ENCODE peak calls at places on chromosomes 5 and 9, in nine cellular contexts. V, Y, I, S, C, F, W, M and U are unnamed samples.

GRCh38 chr5:76849767-76850291 is at the start of gene S100Z:
- DNase-seq in V (no peak), Y (no peak), I (no peak), S (no peak), C (peak), F (no peak), W (peak), M (no peak), U (no peak)

GRCh38 chr9:97983524-97984187 is 515 bp downstream of the ANP32B start:
- DNase-seq in V (peak), Y (peak), I (no peak), S (no peak), C (peak), F (no peak), W (no peak), M (peak), U (no peak)

GRCh38 chr5:168125445-168126199 is 165.8 kb upstream of the WWC1 start:
- DNase-seq in V (no peak), Y (no peak), I (no peak), S (no peak), C (no peak), F (no peak), W (no peak), M (no peak), U (no peak)

GRCh38 chr5:119036101-119036762 is 34.7 kb upstream of the DMXL1 start:
- DNase-seq in V (no peak), Y (peak), I (peak), S (no peak), C (no peak), F (no peak), W (no peak), M (no peak), U (peak)

GRCh38 chr9:81112638-81113037 is 576.7 kb downstream of the TLE1 start:
- DNase-seq in V (peak), Y (no peak), I (no peak), S (no peak), C (no peak), F (no peak), W (no peak), M (no peak), U (no peak)

GRCh38 chr9:96762562-96762961 is 15.3 kb downstream of the ZNF510 start:
- DNase-seq in V (no peak), Y (peak), I (no peak), S (no peak), C (no peak), F (no peak), W (no peak), M (no peak), U (no peak)

GRCh38 chr5:96333397-96333790 is 99.7 kb downstream of the PCSK1 start:
- DNase-seq in V (no peak), Y (no peak), I (no peak), S (no peak), C (no peak), F (no peak), W (no peak), M (no peak), U (no peak)

GRCh38 chr5:82806513-82806912 is 270.7 kb downstream of the TMEM167A start:
- DNase-seq in V (no peak), Y (no peak), I (no peak), S (no peak), C (no peak), F (no peak), W (no peak), M (no peak), U (no peak)

GRCh38 chr9:85212887-85213286 is 528.9 kb downstream of the AGTPBP1 start:
- DNase-seq in V (no peak), Y (no peak), I (peak), S (no peak), C (no peak), F (no peak), W (no peak), M (no peak), U (no peak)

GRCh38 chr5:35263266-35263665 is 33.0 kb upstream of the PRLR start:
- DNase-seq in V (no peak), Y (no peak), I (no peak), S (no peak), C (no peak), F (no peak), W (no peak), M (no peak), U (no peak)

GRCh38 chr9:91720746-91721705 is 229.0 kb downstream of the ROR2 start:
- DNase-seq in V (no peak), Y (no peak), I (no peak), S (no peak), C (no peak), F (no peak), W (peak), M (peak), U (no peak)

GRCh38 chr9:105500108-105500766 is 52.4 kb downstream of the FSD1L start:
- DNase-seq in V (no peak), Y (no peak), I (no peak), S (no peak), C (no peak), F (peak), W (no peak), M (no peak), U (no peak)

GRCh38 chr5:39231705-39232525 is 12.6 kb upstream of the FYB1 start:
- DNase-seq in V (no peak), Y (peak), I (no peak), S (peak), C (no peak), F (peak), W (no peak), M (no peak), U (no peak)

GRCh38 chr5:175247146-175247545 is 196.8 kb downstream of the DRD1 start:
- DNase-seq in V (no peak), Y (no peak), I (no peak), S (no peak), C (no peak), F (no peak), W (no peak), M (no peak), U (no peak)

GRCh38 chr5:102649731-102650130 is 105.4 kb upstream of the PAM start:
- DNase-seq in V (no peak), Y (no peak), I (no peak), S (no peak), C (no peak), F (no peak), W (no peak), M (no peak), U (no peak)

GRCh38 chr5:149654893-149655505 is 73.7 kb downstream of the ARHGEF37 start:
- DNase-seq in V (no peak), Y (no peak), I (no peak), S (no peak), C (no peak), F (no peak), W (no peak), M (no peak), U (no peak)

GRCh38 chr9:128696923-128697707 is 5.2 kb upstream of the PKN3 start:
- DNase-seq in V (no peak), Y (no peak), I (no peak), S (no peak), C (no peak), F (no peak), W (no peak), M (no peak), U (no peak)

GRCh38 chr5:66174338-66174737 is 30.2 kb downstream of the SREK1 start:
- DNase-seq in V (peak), Y (peak), I (no peak), S (peak), C (no peak), F (no peak), W (no peak), M (no peak), U (no peak)

GRCh38 chr5:157137691-157138090 is 5.0 kb downstream of the MED7 start:
- DNase-seq in V (no peak), Y (no peak), I (no peak), S (no peak), C (no peak), F (no peak), W (no peak), M (no peak), U (no peak)

GRCh38 chr5:157248771-157249475 is 17.0 kb upstream of the CYFIP2 start:
- DNase-seq in V (no peak), Y (no peak), I (no peak), S (no peak), C (no peak), F (no peak), W (no peak), M (no peak), U (no peak)

GRCh38 chr5:107743357-107744000 is 72.7 kb upstream of the EFNA5 start:
- DNase-seq in V (no peak), Y (peak), I (no peak), S (no peak), C (no peak), F (no peak), W (no peak), M (no peak), U (no peak)

GRCh38 chr5:172868436-172868923 is 34.4 kb downstream of the ERGIC1 start:
- DNase-seq in V (no peak), Y (peak), I (peak), S (peak), C (no peak), F (no peak), W (no peak), M (no peak), U (no peak)

GRCh38 chr9:126423022-126423708 is 96.5 kb downstream of the MVB12B start:
- DNase-seq in V (no peak), Y (no peak), I (no peak), S (no peak), C (no peak), F (no peak), W (peak), M (peak), U (no peak)

GRCh38 chr9:6090811-6091210 is 75.4 kb upstream of the RANBP6 start:
- DNase-seq in V (no peak), Y (no peak), I (no peak), S (no peak), C (no peak), F (no peak), W (no peak), M (no peak), U (no peak)

GRCh38 chr9:106878943-106879916 is 16.3 kb downstream of the ZNF462 start:
- DNase-seq in V (peak), Y (peak), I (no peak), S (no peak), C (no peak), F (no peak), W (no peak), M (peak), U (no peak)

DNA sequence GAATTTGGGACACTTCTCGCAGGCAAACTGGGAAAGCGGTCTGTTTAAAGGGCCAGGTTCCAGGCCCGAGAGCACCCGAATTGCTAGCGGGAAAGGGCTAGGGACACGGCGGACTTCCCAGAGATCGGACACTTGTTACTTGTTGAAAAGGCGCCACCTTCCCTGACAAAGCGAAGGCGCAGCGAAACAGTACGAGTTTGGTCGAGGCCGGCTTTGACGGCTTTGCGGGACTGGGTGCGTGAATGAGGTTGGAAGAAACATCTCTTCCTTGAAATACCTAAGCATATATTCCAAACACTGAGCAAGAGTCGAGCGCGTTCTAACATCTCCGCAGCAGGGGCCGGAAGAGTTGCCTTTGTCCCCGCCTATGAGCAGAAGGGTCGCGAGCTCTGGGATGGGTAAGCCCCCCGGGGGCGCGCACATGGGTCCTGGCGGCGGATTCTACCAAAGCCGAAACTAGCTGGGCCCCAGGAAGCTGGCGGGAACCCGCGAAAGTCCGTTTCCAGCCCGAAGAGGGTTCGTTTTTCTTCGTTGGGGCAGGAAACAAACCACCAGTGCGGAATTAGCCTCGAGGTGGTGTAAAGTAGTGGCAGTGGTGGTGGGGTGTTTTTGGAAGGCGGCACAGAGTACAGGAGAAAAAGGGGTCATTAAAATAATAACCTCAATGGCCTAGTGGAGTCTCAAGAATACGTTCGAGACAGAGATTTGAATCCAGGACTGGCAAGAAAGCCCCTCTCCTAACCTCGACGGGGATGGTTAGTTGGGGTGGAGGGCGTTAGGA is 1.5 kb downstream of the GDNF start:
- DNase-seq in V (peak), Y (peak), I (no peak), S (no peak), C (no peak), F (no peak), W (no peak), M (peak), U (no peak)
- H3K27ac ChIP-seq in V (no peak), Y (no peak), I (no peak), S (no peak), C (no peak), F (no peak), W (no peak), M (peak), U (no peak)

DNA sequence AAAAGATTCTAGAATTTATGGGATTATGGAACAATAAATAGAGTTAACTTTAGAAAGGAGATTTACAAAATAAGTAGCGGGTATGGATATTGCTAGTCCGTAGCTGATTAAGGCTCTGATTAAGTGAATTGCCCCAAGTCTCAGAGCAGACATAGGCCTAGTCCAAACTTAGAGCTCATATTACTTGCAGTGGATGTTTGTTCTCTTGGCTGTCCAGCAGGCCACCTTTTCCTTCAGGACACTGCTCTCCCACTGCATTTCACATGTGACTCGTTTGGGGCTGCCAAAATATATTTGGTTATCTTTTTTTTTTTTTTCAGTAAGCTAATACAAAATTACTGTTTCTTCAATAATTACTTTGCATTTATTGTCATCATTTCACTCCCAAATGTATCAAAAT is 76.6 kb downstream of the ARRDC3 start:
- DNase-seq in V (no peak), Y (no peak), I (no peak), S (no peak), C (no peak), F (no peak), W (no peak), M (no peak), U (no peak)
- TF ChIP-seq REST in V (no peak), Y (no peak), I (no peak), S (no peak), C (no peak), F (no peak), W (no peak), M (peak), U (no peak)

GRCh38 chr5:154766558-154767281 is 11.5 kb downstream of the LARP1 start:
- DNase-seq in V (no peak), Y (no peak), I (no peak), S (no peak), C (no peak), F (no peak), W (no peak), M (no peak), U (no peak)
- H3K27ac ChIP-seq in V (peak), Y (no peak), I (no peak), S (no peak), C (peak), F (peak), W (no peak), M (no peak), U (no peak)

GRCh38 chr9:110912701-110913291 is 125.5 kb downstream of the LPAR1 start:
- DNase-seq in V (no peak), Y (peak), I (no peak), S (no peak), C (no peak), F (no peak), W (no peak), M (no peak), U (no peak)

GRCh38 chr9:110919055-110919445 is 119.2 kb downstream of the LPAR1 start:
- DNase-seq in V (no peak), Y (peak), I (no peak), S (no peak), C (no peak), F (no peak), W (no peak), M (no peak), U (no peak)

GRCh38 chr9:110918316-110919054 is 119.8 kb downstream of the LPAR1 start:
- DNase-seq in V (no peak), Y (peak), I (no peak), S (no peak), C (no peak), F (no peak), W (no peak), M (no peak), U (no peak)

GRCh38 chr9:110919609-110920008 is 118.7 kb downstream of the LPAR1 start:
- DNase-seq in V (no peak), Y (peak), I (no peak), S (no peak), C (no peak), F (no peak), W (peak), M (no peak), U (no peak)

GRCh38 chr9:110916361-110916760 is 121.9 kb downstream of the LPAR1 start:
- DNase-seq in V (no peak), Y (no peak), I (no peak), S (no peak), C (no peak), F (no peak), W (no peak), M (no peak), U (no peak)
- TF ChIP-seq REST in V (no peak), Y (no peak), I (no peak), S (no peak), C (no peak), F (no peak), W (no peak), M (no peak), U (no peak)

GRCh38 chr5:415928-416635 is 26.9 kb upstream of the EXOC3 start:
- DNase-seq in V (no peak), Y (no peak), I (no peak), S (peak), C (no peak), F (no peak), W (peak), M (no peak), U (no peak)
- H3K27ac ChIP-seq in V (peak), Y (no peak), I (no peak), S (peak), C (peak), F (no peak), W (peak), M (no peak), U (no peak)